ENCODE peak calls at places on chromosomes 4 and X, in four cellular contexts. X is cardiac muscle cell, T is iPS DF 6.9, J is lung. Z is an unnamed sample.
A peak's percentile ranks its signal among the peaks of the same experiment; 100 is the strongest.

GRCh38 chrX:3651272-3651671 is 62.2 kb downstream of the PRKX start:
- DNase-seq in X (peak; percentile 11), T (no peak), J (no peak), Z (peak; percentile 5)

GRCh38 chr4:113452868-113453620 is 308.5 kb downstream of the CAMK2D start:
- DNase-seq in X (peak; percentile 35), T (peak; percentile 64), J (no peak), Z (no peak)

GRCh38 chr4:147682755-147683154 is 1.2 kb downstream of the PRMT9 start:
- DNase-seq in X (peak; percentile 3), T (no peak), J (no peak), Z (no peak)

GRCh38 chrX:70481424-70481823 is 36.8 kb downstream of the DLG3 start:
- DNase-seq in X (peak; percentile 13), T (no peak), J (no peak), Z (no peak)

GRCh38 chrX:149648932-149649331 is 17.3 kb upstream of the TMEM185A start:
- DNase-seq in X (no peak), T (no peak), J (no peak), Z (no peak)

GRCh38 chr4:7121174-7121573 is 53.3 kb upstream of the GRPEL1 start:
- DNase-seq in X (no peak), T (no peak), J (no peak), Z (no peak)

GRCh38 chrX:3169421-3169820 is 128.2 kb downstream of the ARSF start:
- DNase-seq in X (no peak), T (no peak), J (no peak), Z (no peak)

GRCh38 chr4:145937990-145938611 is 522 bp downstream of the ZNF827 start:
- DNase-seq in X (peak; percentile 60), T (no peak), J (no peak), Z (peak; percentile 49)

GRCh38 chr4:38562751-38563198 is 101.2 kb upstream of the KLF3 start:
- DNase-seq in X (no peak), T (no peak), J (peak; percentile 39), Z (no peak)

GRCh38 chr4:122890142-122890769 is 32.1 kb downstream of the NUDT6 start:
- DNase-seq in X (no peak), T (no peak), J (no peak), Z (no peak)

GRCh38 chr4:47065099-47065498 is 33.7 kb downstream of the GABRB1 start:
- DNase-seq in X (no peak), T (no peak), J (no peak), Z (no peak)

GRCh38 chr4:57764840-57765239 is 654.7 kb upstream of the IGFBP7 start:
- DNase-seq in X (no peak), T (no peak), J (no peak), Z (no peak)

GRCh38 chr4:104263100-104263499 is 231.6 kb downstream of the CXXC4 start:
- DNase-seq in X (no peak), T (no peak), J (no peak), Z (no peak)

GRCh38 chr4:169070071-169070894 is 60.2 kb upstream of the CBR4 start:
- DNase-seq in X (no peak), T (peak; percentile 55), J (peak; percentile 52), Z (peak; percentile 63)

GRCh38 chr4:180657881-180658280 is 1585.3 kb upstream of the TENM3 start:
- DNase-seq in X (no peak), T (no peak), J (no peak), Z (no peak)

GRCh38 chrX:22095306-22095705 is 63.2 kb downstream of the PHEX start:
- DNase-seq in X (peak; percentile 19), T (no peak), J (peak; percentile 28), Z (peak; percentile 55)

GRCh38 chr4:168384437-168385141 is 66.0 kb upstream of the DDX60 start:
- DNase-seq in X (no peak), T (no peak), J (no peak), Z (peak; percentile 94)

GRCh38 chr4:36427696-36428095 is 146.3 kb downstream of the DTHD1 start:
- DNase-seq in X (no peak), T (no peak), J (no peak), Z (no peak)

GRCh38 chrX:13010546-13010945 is 33.9 kb downstream of the FAM9C start:
- DNase-seq in X (no peak), T (no peak), J (no peak), Z (no peak)

DNA sequence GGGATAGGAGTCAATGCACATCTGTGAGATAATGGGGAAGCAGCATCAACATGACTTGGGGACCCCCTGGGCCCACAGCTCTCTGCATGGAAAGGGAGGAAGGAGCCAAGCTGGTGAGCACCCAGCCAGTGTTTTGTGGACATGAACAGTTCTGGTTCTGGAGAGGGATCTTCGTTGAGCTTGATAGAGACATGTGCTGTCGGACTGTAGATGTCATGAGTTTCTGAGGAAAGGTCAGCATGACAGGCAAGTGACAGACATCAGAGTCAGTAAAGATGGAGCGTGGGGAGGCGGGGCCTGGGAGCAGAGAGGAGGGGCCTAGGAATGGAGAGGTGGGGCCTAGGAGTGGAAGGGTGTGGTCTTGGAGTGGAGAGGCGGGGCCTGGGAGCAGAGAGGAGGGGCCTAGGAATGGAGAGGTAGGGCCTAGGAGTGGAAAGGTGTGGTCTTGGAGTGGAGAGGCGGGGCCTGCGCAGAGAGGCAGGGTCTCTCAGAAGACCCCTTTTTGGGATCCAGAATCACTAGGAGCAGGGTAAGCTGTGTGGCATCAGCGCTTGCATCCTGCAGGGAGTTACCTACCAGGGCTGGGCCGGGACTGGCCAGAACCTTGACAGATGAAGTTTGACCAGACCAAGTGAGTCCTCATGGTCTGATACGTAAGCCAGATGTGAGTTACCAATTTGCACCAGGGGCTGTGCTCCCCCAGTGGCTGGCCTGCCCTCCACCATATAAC is 33.7 kb downstream of the PIGG start:
- DNase-seq in X (no peak), T (no peak), J (no peak), Z (no peak)
- H3K4me1 ChIP-seq in X (no peaks in the 10 kb centered on the region), T (no peaks in the 10 kb centered on the region), J (no peaks in the 10 kb centered on the region), Z (no peaks in the 10 kb centered on the region)

DNA sequence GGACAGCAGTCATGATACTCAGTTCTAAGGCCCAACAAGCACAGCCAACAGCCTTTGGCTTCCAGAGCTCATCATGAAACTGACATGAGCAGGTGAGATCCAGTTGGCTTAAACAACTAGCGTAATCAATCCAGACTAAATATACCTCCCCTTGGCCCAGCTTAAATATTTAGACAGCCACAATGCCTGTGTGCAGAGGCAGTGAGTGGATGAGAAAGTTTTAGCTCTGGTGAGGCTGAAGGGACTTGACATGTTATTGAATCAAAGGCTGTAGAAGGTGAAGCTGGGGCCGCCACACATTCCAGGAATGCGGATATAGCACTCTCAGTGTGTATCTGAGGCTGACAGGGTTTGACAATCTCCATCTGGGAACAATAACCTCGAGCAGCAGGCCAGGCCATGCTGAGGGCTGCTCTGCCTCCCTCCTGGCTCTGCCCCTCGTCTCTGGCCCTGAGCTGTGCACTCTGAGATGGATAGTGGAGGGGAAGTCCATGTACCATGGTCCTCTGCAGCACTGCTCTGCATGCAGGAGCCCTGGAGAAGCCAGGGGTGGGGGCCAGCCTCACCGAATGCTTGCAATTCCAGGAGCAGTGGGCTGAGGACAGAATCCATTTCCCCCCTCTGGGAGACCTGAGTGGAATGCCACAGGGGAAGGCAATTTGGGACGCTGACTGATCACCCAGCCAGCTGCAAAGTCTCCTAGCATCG is 37.4 kb upstream of the RASL11B start:
- DNase-seq in X (peak; percentile 94), T (no peak), J (no peak), Z (no peak)
- H3K27ac ChIP-seq in X (peak overlapping the region; percentile 97), T (no peak overlapping the region), J (peak overlapping the region; percentile 43), Z (no peak overlapping the region)

GRCh38 chr4:1959104-1959384 is 49.7 kb downstream of the NELFA start:
- DNase-seq in X (no peak), T (no peak), J (no peak), Z (no peak)

GRCh38 chr4:1961038-1961437 is 47.7 kb downstream of the NELFA start:
- DNase-seq in X (no peak), T (no peak), J (no peak), Z (no peak)

GRCh38 chr4:1960170-1960825 is 48.5 kb downstream of the NELFA start:
- DNase-seq in X (no peak), T (no peak), J (no peak), Z (no peak)

GRCh38 chr4:1962980-1963379 is 45.8 kb downstream of the NELFA start:
- DNase-seq in X (peak; percentile 61), T (no peak), J (no peak), Z (no peak)

DNA sequence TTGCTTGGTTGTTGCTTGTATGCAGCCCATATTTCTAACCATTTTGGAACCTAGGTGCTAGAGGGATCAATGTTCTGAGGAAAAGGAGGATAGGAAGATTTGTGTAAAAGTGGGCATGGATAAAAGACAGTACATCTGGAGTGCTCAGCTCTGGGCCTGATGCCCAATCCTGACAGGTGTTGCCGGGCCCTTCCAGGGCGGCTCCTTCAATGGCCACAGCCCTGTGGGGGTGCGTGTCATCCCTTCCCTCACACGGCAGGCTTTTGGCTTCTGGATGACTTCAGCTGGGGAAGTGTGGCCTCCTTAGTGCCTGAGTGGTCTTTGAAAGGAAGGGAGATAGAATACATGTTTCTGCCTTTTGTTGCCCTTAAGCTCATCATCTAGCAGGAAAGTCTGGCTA is 47.2 kb downstream of the NELFA start:
- DNase-seq in X (no peak), T (no peak), J (no peak), Z (no peak)
- H3K36me3 ChIP-seq in X (peaks cover 11% of the 10 kb centered on the region), T (peaks cover 23% of the 10 kb centered on the region), J (peaks cover 10% of the 10 kb centered on the region), Z (peaks cover 11% of the 10 kb centered on the region)

GRCh38 chr4:2256156-2256731 is 5.7 kb downstream of the MXD4 start:
- DNase-seq in X (no peak), T (no peak), J (peak; percentile 29), Z (no peak)

GRCh38 chr4:2253160-2254084 is 8.5 kb downstream of the MXD4 start:
- DNase-seq in X (no peak), T (no peak), J (no peak), Z (no peak)

GRCh38 chr4:2255501-2256155 is 6.3 kb downstream of the MXD4 start:
- DNase-seq in X (no peak), T (no peak), J (peak; percentile 29), Z (no peak)

GRCh38 chr4:2256781-2257191 is 5.1 kb downstream of the MXD4 start:
- DNase-seq in X (no peak), T (no peak), J (peak; percentile 35), Z (no peak)

DNA sequence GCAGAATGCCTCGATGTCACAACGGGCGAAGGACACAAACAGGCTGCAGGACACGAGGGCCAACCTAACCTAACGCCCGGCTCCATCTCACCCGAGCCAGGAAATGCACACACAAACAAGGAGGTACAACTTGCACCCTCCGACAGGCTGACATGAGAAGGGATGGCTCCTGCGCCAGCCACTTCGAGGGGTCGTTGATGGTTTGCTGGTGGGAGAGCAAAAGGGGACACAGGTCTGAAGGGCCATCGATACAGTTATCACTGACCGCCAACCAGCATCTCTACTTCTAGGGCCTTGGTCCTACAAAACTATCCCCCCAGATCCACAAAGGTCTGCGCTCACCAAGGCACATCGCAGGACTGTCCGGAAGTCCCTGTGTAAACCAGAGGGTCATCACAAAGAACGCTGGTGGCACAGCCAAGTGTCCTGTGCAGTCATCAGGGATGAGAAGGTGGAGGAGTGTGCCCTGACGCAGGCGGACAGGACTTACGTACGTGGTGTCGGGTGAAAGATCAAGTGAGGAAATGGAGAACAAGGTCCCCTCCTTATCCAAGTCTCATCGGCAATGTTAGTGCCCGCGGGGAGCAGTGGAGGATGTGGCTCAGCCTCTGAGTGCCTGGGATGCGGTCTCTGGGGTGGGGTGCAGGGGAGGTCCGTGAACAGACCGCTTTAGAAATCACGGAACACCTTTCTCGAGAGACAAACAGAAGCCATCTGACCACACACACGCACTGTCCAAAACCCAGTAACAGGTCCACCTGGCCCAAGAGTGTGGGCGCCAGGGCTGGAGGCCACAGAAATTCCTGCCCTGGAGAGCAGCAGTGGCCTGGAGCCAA is 7.0 kb downstream of the MXD4 start:
- DNase-seq in X (no peak), T (no peak), J (peak; percentile 26), Z (no peak)
- H3K4me1 ChIP-seq in X (no peaks in the 10 kb centered on the region), T (peaks cover 2% of the 10 kb centered on the region), J (peaks cover 15% of the 10 kb centered on the region), Z (no peaks in the 10 kb centered on the region)

GRCh38 chr4:118746251-118746919 is 61.2 kb downstream of the METTL14 start:
- DNase-seq in X (peak; percentile 75), T (no peak), J (no peak), Z (no peak)
- H3K27ac ChIP-seq in X (peak overlapping the region; percentile 59), T (no peak overlapping the region), J (peak overlapping the region; percentile 71), Z (no peak overlapping the region)

GRCh38 chr4:150583287-150584197 is 1.6 kb downstream of the MAB21L2 start:
- DNase-seq in X (peak; percentile 63), T (no peak), J (no peak), Z (no peak)
- H3K36me3 ChIP-seq in X (no peaks in the 10 kb centered on the region), T (no peaks in the 10 kb centered on the region), J (peaks cover 4% of the 10 kb centered on the region), Z (peaks cover 5% of the 10 kb centered on the region)

Z was measured in small intestine.